ENCODE peak calls at places on chromosome X, in four cellular contexts. T is activated CD4-positive, alpha-beta T cell treated with anti-CD3 and anti-CD28 coated beads for 4 hours; E is activated CD8-positive, alpha-beta memory T cell treated with anti-CD3 and anti-CD28 coated beads, Interleukin-2, amount 50 U/mL, for 4 hours; O is NK-92 treated with Interleukin-12 subunit alpha and Interleukin-12 subunit beta, amount 100 ng/mL, for 24 hours. A is an unnamed sample.

GRCh38 chrX:42776195-42776594 is 1.8 kb downstream of the PPP1R2C start:
- DNase-seq in O (no peak), T (no peak), E (no peak), A (no peak)

GRCh38 chrX:7223271-7223670 is 75.3 kb upstream of the PUDP start:
- DNase-seq in E (no peak), T (no peak), O (no peak), A (no peak)

GRCh38 chrX:139025822-139026221 is 314.3 kb upstream of the FGF13 start:
- DNase-seq in T (no peak), O (no peak), E (no peak), A (no peak)

GRCh38 chrX:27336466-27337091 is 126.6 kb downstream of the PPP4R3C start:
- DNase-seq in E (peak; percentile 17), O (no peak), T (no peak), A (peak; percentile 53)

GRCh38 chrX:42818151-42818921 is 40.4 kb upstream of the PPP1R2C start:
- DNase-seq in O (no peak), T (no peak), E (no peak), A (no peak)

GRCh38 chrX:105876658-105877057 is 54.3 kb downstream of the NRK start:
- DNase-seq in O (no peak), E (no peak), T (no peak), A (no peak)

GRCh38 chrX:19793471-19793870 is 93.9 kb downstream of the SH3KBP1 start:
- DNase-seq in E (no peak), T (no peak), O (no peak), A (no peak)

GRCh38 chrX:110003167-110004156 is 548 bp downstream of the TMEM164 start:
- DNase-seq in T (no peak), E (peak; percentile 15), O (peak; percentile 3), A (no peak)

GRCh38 chrX:14872355-14872754 is 514 bp downstream of the FANCB start:
- DNase-seq in O (no peak), E (no peak), T (no peak), A (no peak)

GRCh38 chrX:23883737-23884354 is 23.9 kb downstream of the APOO start:
- DNase-seq in O (no peak), E (no peak), T (no peak), A (no peak)

A was measured in WERI-Rb-1.